ENCODE peak calls at places on chromosomes 13 and 19, in four cellular contexts. K is tibial nerve, P is stomach, A is ovary. B is an unnamed sample.

GRCh38 chr13:98869408-98870090 is 108.3 kb downstream of the DOCK9 start:
- DNase-seq in K (no peak), P (peak; percentile 29), A (peak; percentile 26), B (no peak)

GRCh38 chr13:59677966-59678814 is 485.5 kb downstream of the DIAPH3 start:
- DNase-seq in K (peak; percentile 26), P (no peak), A (no peak), B (no peak)

GRCh38 chr19:41882568-41883462 is at the start of gene ARHGEF1:
- DNase-seq in K (no peak), P (peak; percentile 62), A (peak; percentile 49), B (peak; percentile 76)

GRCh38 chr19:42091300-42092266 is 15.6 kb downstream of the ZNF574 start:
- DNase-seq in K (no peak), P (peak; percentile 62), A (peak; percentile 40), B (no peak)

GRCh38 chr19:47507031-47507430 is 7.8 kb downstream of the NAPA start:
- DNase-seq in K (no peak), P (no peak), A (no peak), B (no peak)

GRCh38 chr19:1333789-1334188 is 48.1 kb downstream of the EFNA2 start:
- DNase-seq in K (no peak), P (no peak), A (no peak), B (no peak)

GRCh38 chr19:2149980-2150793 is 1.2 kb downstream of the AP3D1 start:
- DNase-seq in K (no peak), P (no peak), A (no peak), B (no peak)

GRCh38 chr13:68107667-68108066 is 877.5 kb upstream of the PCDH9 start:
- DNase-seq in K (no peak), P (no peak), A (no peak), B (no peak)

GRCh38 chr19:46303702-46304397 is 7.0 kb downstream of the HIF3A start:
- DNase-seq in K (peak; percentile 40), P (peak; percentile 97), A (peak; percentile 82), B (peak; percentile 90)

GRCh38 chr13:59677430-59677829 is 486.3 kb downstream of the DIAPH3 start:
- DNase-seq in K (no peak), P (no peak), A (no peak), B (no peak)

GRCh38 chr13:28820099-28821051 is at the start of gene MTUS2:
- DNase-seq in K (no peak), P (no peak), A (no peak), B (no peak)

GRCh38 chr13:84192125-84192524 is 309.9 kb upstream of the SLITRK1 start:
- DNase-seq in K (no peak), P (no peak), A (no peak), B (no peak)

GRCh38 chr13:27847669-27848068 is 55.4 kb downstream of the GSX1 start:
- DNase-seq in K (no peak), P (no peak), A (no peak), B (no peak)

GRCh38 chr13:110554946-110555345 is 6.6 kb downstream of the RAB20 start:
- DNase-seq in K (no peak), P (no peak), A (no peak), B (peak; percentile 48)

GRCh38 chr13:29905845-29906244 is 55.4 kb upstream of the UBL3 start:
- DNase-seq in K (no peak), P (peak; percentile 71), A (no peak), B (no peak)

GRCh38 chr13:85771856-85772255 is 27.4 kb downstream of the SLITRK6 start:
- DNase-seq in K (no peak), P (no peak), A (no peak), B (no peak)

DNA sequence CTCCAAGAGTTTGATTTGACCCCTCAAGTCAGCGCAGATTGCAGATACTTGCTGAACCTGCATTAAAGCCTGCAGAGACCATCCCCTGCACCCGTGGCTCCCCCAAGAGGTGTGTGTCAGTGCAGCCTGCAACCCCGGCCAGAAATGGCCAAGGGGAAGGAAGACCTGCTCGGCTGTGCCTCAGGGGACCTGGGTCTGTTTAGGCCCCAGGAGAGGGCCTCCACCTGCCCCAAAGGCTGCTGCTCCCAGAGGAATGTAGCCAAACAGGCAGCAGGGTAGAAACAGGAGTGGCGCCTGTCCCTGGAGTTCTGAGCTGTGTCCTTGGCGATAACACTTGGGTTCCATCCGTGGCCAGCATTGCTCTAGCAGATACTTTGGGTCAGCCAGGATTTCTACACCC is 8.0 kb downstream of the POP4 start:
- DNase-seq in K (no peak), P (no peak), A (no peak), B (no peak)
- H3K36me3 ChIP-seq in K (peaks cover 2% of the 10 kb centered on the region), P (peaks cover 69% of the 10 kb centered on the region), A (no peaks in the 10 kb centered on the region), B (peaks cover 51% of the 10 kb centered on the region)

GRCh38 chr13:97432917-97433726 is 847 bp upstream of the RAP2A start:
- DNase-seq in K (peak; percentile 99), P (peak; percentile 98), A (peak; percentile 98), B (peak; percentile 100)
- TF ChIP-seq EP300 in K (peak; percentile 90), P (no peak), A (no peak), B (no peak)

DNA sequence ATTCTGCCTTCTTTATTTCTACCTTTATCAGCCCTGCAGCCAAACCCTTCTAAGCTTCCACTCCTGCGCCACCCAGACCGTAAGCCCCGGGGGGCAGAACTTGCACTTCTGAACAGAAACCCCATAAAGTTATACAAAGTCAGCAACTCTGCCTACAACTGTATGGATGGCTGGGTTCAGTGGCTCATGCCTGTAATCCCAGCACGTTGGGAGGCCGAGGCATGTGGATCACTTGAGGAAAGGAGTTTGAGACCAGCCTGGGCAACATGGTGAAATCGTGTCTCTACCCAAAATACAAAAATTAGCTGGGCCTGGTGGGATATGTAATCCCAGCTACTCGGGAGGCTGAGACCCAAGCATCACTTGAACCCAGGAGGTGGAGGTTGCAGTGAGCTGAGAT is 10.4 kb downstream of the RANBP3 start:
- DNase-seq in K (no peak), P (no peak), A (no peak), B (peak; percentile 51)
- H3K36me3 ChIP-seq in K (no peaks in the 10 kb centered on the region), P (peaks cover 13% of the 10 kb centered on the region), A (no peaks in the 10 kb centered on the region), B (no peaks in the 10 kb centered on the region)

GRCh38 chr13:66627512-66627911 is 602.6 kb downstream of the PCDH9 start:
- DNase-seq in K (no peak), P (no peak), A (no peak), B (no peak)

GRCh38 chr13:66618702-66619101 is 611.4 kb downstream of the PCDH9 start:
- DNase-seq in K (no peak), P (no peak), A (no peak), B (no peak)

GRCh38 chr13:66623129-66623528 is 607.0 kb downstream of the PCDH9 start:
- DNase-seq in K (no peak), P (no peak), A (no peak), B (no peak)

DNA sequence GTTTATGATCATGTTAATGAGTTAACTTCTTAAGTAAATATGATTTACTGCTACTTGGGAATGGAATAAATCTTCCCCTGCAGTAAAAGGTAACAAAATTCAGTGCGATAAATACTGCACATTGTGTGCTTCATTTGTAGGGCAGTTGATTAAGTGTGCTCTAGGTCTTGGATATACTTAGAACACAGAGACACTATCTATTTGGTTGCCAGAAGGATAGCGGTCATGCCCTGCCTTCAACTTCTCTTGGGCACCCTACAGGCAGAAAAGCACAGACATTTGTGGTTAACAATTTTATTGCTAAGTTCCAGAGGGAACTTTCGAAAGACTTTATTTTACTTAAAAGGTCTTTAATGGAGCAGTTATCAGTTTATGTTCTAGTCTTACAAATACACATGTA is 605.8 kb downstream of the PCDH9 start:
- DNase-seq in K (no peak), P (no peak), A (no peak), B (no peak)
- TF ChIP-seq EP300 in K (no peak), P (no peak), A (no peak), B (no peak)

DNA sequence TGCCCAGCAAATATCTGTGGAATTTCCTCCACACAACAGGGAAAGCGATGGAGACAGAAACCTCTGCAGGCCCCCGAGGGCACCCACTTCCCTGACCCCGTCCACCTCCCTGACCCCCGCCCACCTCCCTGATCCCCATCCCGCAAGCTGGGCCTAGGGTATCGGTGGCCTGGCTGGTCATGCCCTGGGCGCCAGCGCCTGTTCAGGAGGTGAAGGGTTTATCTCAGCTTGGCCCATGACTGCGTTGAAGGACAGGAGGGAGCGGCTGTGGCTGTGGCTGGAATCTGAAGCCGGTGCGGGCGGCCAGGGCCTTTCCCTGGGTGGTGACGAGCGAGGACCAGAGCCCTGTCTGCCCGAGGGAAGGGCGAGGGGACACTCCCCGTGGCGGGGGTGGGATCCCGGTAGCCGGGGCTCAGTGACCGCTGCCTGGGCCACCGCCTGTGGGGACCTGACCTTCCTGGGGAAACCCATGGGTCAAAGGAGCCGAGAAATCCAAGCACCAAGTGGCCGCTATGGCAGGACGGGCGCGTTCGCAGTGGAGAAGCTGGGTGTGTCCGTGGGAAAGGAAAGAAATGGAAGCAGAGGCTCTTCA is 20.7 kb downstream of the GAS6 start:
- DNase-seq in K (no peak), P (no peak), A (no peak), B (no peak)
- H3K36me3 ChIP-seq in K (no peaks in the 10 kb centered on the region), P (peaks cover 45% of the 10 kb centered on the region), A (no peaks in the 10 kb centered on the region), B (peaks cover 15% of the 10 kb centered on the region)

GRCh38 chr13:79999601-80000000 is 341.3 kb downstream of the SPRY2 start:
- DNase-seq in K (no peak), P (no peak), A (no peak), B (no peak)

GRCh38 chr13:79998386-79998785 is 342.5 kb downstream of the SPRY2 start:
- DNase-seq in K (no peak), P (no peak), A (peak; percentile 26), B (no peak)

GRCh38 chr13:80001510-80001842 is 339.4 kb downstream of the SPRY2 start:
- DNase-seq in K (no peak), P (no peak), A (no peak), B (no peak)

GRCh38 chr13:79997244-79997643 is 343.7 kb downstream of the SPRY2 start:
- DNase-seq in K (no peak), P (no peak), A (no peak), B (no peak)

DNA sequence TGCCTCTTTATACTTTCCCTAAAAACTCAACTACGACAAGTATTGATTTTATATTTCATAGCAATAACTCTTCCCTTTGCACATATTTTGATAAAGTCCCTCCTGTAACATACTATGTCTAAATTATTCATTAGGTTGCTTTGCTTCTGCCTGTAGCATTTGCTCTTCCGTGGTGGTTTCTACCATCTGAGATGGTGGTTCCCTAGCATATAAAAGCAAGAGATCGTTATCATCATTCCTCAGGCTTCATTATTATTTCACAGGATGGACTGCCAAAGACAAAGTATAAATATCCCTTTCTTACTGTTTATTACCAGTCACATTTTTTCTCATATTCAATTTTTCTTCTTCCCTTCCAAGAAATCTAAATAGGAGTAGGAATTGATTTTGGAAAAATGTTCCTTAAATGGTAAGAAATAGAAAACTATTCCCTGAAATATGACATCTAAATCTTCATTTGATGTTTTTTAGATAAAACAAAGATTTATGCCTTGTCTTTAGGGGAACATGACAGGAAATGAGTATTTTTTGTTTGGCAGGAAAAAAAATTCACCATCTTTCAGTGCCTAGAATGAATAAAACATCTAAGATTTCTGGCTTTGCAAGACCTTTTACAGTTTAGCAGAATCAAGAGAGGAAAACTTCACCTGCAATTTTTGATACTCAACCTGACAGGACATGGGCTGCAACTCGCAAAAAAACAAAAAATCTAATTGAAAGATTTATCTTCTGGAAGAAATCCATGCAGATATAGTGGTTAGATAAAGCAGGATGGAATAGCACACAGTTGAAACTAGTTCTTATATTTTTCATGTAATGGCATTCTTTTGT is 340.0 kb downstream of the SPRY2 start:
- DNase-seq in K (no peak), P (no peak), A (no peak), B (no peak)
- TF ChIP-seq EP300 in K (no peak), P (no peak), A (no peak), B (no peak)

GRCh38 chr19:51145926-51146493 is 3.9 kb downstream of the SIGLEC7 start:
- DNase-seq in K (no peak), P (no peak), A (no peak), B (no peak)
- H3K36me3 ChIP-seq in K (no peaks in the 10 kb centered on the region), P (no peaks in the 10 kb centered on the region), A (no peaks in the 10 kb centered on the region), B (no peaks in the 10 kb centered on the region)